ENCODE peak calls at places on chromosome 16, in nine cellular contexts. I is SK-MEL-5, O is RWPE1, G is uterus, Q is A549, W is kidney tubule cell, F is HS-27A, T is PC-9, P is IMR-90. U is an unnamed sample.

GRCh38 chr16:51538707-51539604 is 387.9 kb upstream of the SALL1 start:
- DNase-seq in I (no peak), O (peak; percentile 86), G (no peak), Q (peak; percentile 88), W (peak; percentile 91), F (no peak), T (no peak), P (peak; percentile 92), U (peak; percentile 95)

GRCh38 chr16:48206594-48207242 is 37.4 kb upstream of the LONP2 start:
- DNase-seq in I (no peak), O (peak; percentile 37), G (no peak), Q (no peak), W (peak; percentile 27), F (no peak), T (no peak), P (peak; percentile 13), U (no peak)

GRCh38 chr16:70460737-70461261 is 6.4 kb downstream of the FCSK start:
- DNase-seq in I (no peak), O (no peak), G (no peak), Q (no peak), W (peak; percentile 54), F (no peak), T (no peak), P (peak; percentile 39), U (peak; percentile 56)

GRCh38 chr16:86261379-86261778 is 248.9 kb upstream of the FOXF1 start:
- DNase-seq in I (peak; percentile 35), O (peak; percentile 36), G (no peak), Q (no peak), W (no peak), F (no peak), T (peak; percentile 3), P (peak; percentile 38), U (peak; percentile 13)

GRCh38 chr16:28482026-28482425 is 9.8 kb downstream of the CLN3 start:
- DNase-seq in I (no peak), O (no peak), G (no peak), Q (no peak), W (no peak), F (no peak), T (no peak), P (no peak), U (no peak)

GRCh38 chr16:351804-352520 is 561 bp downstream of the AXIN1 start:
- DNase-seq in I (no peak), O (no peak), G (peak; percentile 47), Q (no peak), W (peak; percentile 14), F (no peak), T (no peak), P (no peak), U (no peak)

GRCh38 chr16:88685156-88686061 is 898 bp downstream of the SNAI3 start:
- DNase-seq in I (no peak), O (peak; percentile 64), G (no peak), Q (peak; percentile 84), W (peak; percentile 42), F (no peak), T (peak; percentile 61), P (peak; percentile 67), U (peak; percentile 52)

GRCh38 chr16:87708181-87708580 is 57.6 kb downstream of the KLHDC4 start:
- DNase-seq in I (no peak), O (no peak), G (no peak), Q (no peak), W (no peak), F (no peak), T (no peak), P (no peak), U (no peak)

GRCh38 chr16:67393111-67393789 is at the start of gene TPPP3:
- DNase-seq in I (peak; percentile 74), O (peak; percentile 44), G (peak; percentile 94), Q (peak; percentile 73), W (peak; percentile 75), F (no peak), T (peak; percentile 83), P (peak; percentile 76), U (peak; percentile 82)

GRCh38 chr16:87580855-87581261 is 21.4 kb upstream of the JPH3 start:
- DNase-seq in I (no peak), O (no peak), G (no peak), Q (no peak), W (peak; percentile 83), F (no peak), T (no peak), P (peak; percentile 46), U (peak; percentile 56)

GRCh38 chr16:23072769-23073549 is 76.3 kb downstream of the USP31 start:
- DNase-seq in I (no peak), O (peak; percentile 87), G (no peak), Q (peak; percentile 25), W (peak; percentile 62), F (no peak), T (no peak), P (peak; percentile 63), U (no peak)

GRCh38 chr16:71708696-71709095 is 15.8 kb downstream of the PHLPP2 start:
- DNase-seq in I (no peak), O (no peak), G (no peak), Q (no peak), W (no peak), F (no peak), T (no peak), P (no peak), U (no peak)

GRCh38 chr16:27326738-27327585 is 13.2 kb downstream of the IL4R start:
- DNase-seq in I (peak; percentile 25), O (peak; percentile 88), G (peak; percentile 87), Q (peak; percentile 84), W (peak; percentile 95), F (no peak), T (peak; percentile 97), P (peak; percentile 97), U (peak; percentile 98)

GRCh38 chr16:72172105-72173034 is at the start of gene PMFBP1:
- DNase-seq in I (no peak), O (peak; percentile 70), G (no peak), Q (peak; percentile 3), W (peak; percentile 95), F (no peak), T (peak; percentile 0), P (peak; percentile 59), U (peak; percentile 21)

GRCh38 chr16:4612977-4613635 is 1.6 kb downstream of the UBALD1 start:
- DNase-seq in I (no peak), O (peak; percentile 34), G (no peak), Q (no peak), W (no peak), F (no peak), T (peak; percentile 83), P (no peak), U (no peak)

GRCh38 chr16:79598341-79599181 is 2.0 kb downstream of the MAF start:
- DNase-seq in I (peak; percentile 78), O (no peak), G (peak; percentile 64), Q (peak; percentile 31), W (peak; percentile 67), F (no peak), T (no peak), P (no peak), U (peak; percentile 21)

GRCh38 chr16:24493859-24494258 is 45.5 kb upstream of the RBBP6 start:
- DNase-seq in I (no peak), O (peak; percentile 84), G (no peak), Q (no peak), W (no peak), F (no peak), T (peak; percentile 46), P (no peak), U (peak; percentile 54)

GRCh38 chr16:88310796-88311605 is 71.8 kb upstream of the ZNF469 start:
- DNase-seq in I (no peak), O (no peak), G (no peak), Q (no peak), W (no peak), F (no peak), T (no peak), P (no peak), U (no peak)

GRCh38 chr16:70589998-70590471 is 56.3 kb upstream of the IL34 start:
- DNase-seq in I (no peak), O (no peak), G (peak; percentile 64), Q (peak; percentile 57), W (peak; percentile 32), F (no peak), T (no peak), P (peak; percentile 85), U (no peak)

GRCh38 chr16:67437513-67437912 is 6.6 kb downstream of the HSD11B2 start:
- DNase-seq in I (no peak), O (no peak), G (no peak), Q (no peak), W (no peak), F (no peak), T (no peak), P (no peak), U (no peak)

GRCh38 chr16:84879569-84880487 is 60.0 kb downstream of the CRISPLD2 start:
- DNase-seq in I (no peak), O (peak; percentile 81), G (no peak), Q (peak; percentile 54), W (peak; percentile 58), F (no peak), T (peak; percentile 84), P (no peak), U (no peak)

GRCh38 chr16:14278749-14279148 is 207.6 kb downstream of the MRTFB start:
- DNase-seq in I (no peak), O (no peak), G (no peak), Q (no peak), W (no peak), F (no peak), T (no peak), P (no peak), U (no peak)

GRCh38 chr16:71412270-71413160 is 29.3 kb downstream of the TLE7 start:
- DNase-seq in I (peak; percentile 83), O (peak; percentile 85), G (peak; percentile 53), Q (peak; percentile 89), W (peak; percentile 84), F (peak; percentile 49), T (peak; percentile 79), P (peak; percentile 59), U (peak; percentile 83)

GRCh38 chr16:70764632-70765031 is 36.3 kb downstream of the VAC14 start:
- DNase-seq in I (no peak), O (no peak), G (no peak), Q (no peak), W (no peak), F (no peak), T (no peak), P (no peak), U (no peak)

U was measured in A673.